ENCODE peak calls at places on chromosomes 13 and 19, in five cellular contexts. L, R, P, V and T are unnamed samples.

GRCh38 chr19:52936151-52936957 is 13.1 kb upstream of the ZNF888 start:
- DNase-seq in R (no peak), P (no peak), V (no peak), L (no peak), T (no peak)

GRCh38 chr19:28425431-28425931 is 787.5 kb downstream of the UQCRFS1 start:
- DNase-seq in P (no peak), L (no peak), V (no peak), R (no peak), T (no peak)

GRCh38 chr19:10207026-10207425 is 12.3 kb upstream of the DNMT1 start:
- DNase-seq in V (no peak), P (no peak), L (no peak), R (peak), T (no peak)

GRCh38 chr19:36198116-36198515 is 16.3 kb downstream of the ZNF565 start:
- DNase-seq in R (no peak), V (no peak), L (no peak), P (no peak), T (no peak)

GRCh38 chr19:53019684-53020083 is 6.0 kb downstream of the ERVV-1 start:
- DNase-seq in L (no peak), P (peak), V (no peak), R (no peak), T (no peak)

GRCh38 chr13:93861818-93862217 is 617.7 kb downstream of the DCT start:
- DNase-seq in V (no peak), R (peak), P (peak), L (no peak), T (peak)

GRCh38 chr13:27170221-27170520 is 1.4 kb downstream of the USP12 start:
- DNase-seq in V (no peak), L (no peak), P (no peak), R (peak), T (peak)

GRCh38 chr19:13537454-13537853 is 31.2 kb upstream of the CACNA1A start:
- DNase-seq in P (no peak), L (no peak), R (no peak), V (no peak), T (peak)

GRCh38 chr19:50662442-50663279 is 13.4 kb downstream of the C19orf81 start:
- DNase-seq in P (no peak), R (no peak), L (no peak), V (no peak), T (no peak)

GRCh38 chr13:27857271-27857670 is 62.5 kb upstream of the PDX1 start:
- DNase-seq in V (no peak), P (no peak), L (no peak), R (no peak), T (peak)

GRCh38 chr19:46839752-46840151 is 10.9 kb downstream of the AP2S1 start:
- DNase-seq in V (peak), L (no peak), P (no peak), R (peak), T (no peak)

GRCh38 chr13:114017966-114018365 is 44.1 kb upstream of the C13orf46 start:
- DNase-seq in P (no peak), V (no peak), L (no peak), R (no peak), T (no peak)

GRCh38 chr19:48896191-48896720 is 2.3 kb downstream of the TULP2 start:
- DNase-seq in P (peak), L (no peak), V (peak), R (no peak), T (peak)

GRCh38 chr19:30430206-30430734 is 58.1 kb downstream of the ZNF536 start:
- DNase-seq in V (no peak), R (no peak), L (no peak), P (no peak), T (no peak)

GRCh38 chr13:99908129-99908805 is 63.3 kb downstream of the ZIC5 start:
- DNase-seq in R (no peak), V (no peak), P (no peak), L (no peak), T (no peak)

GRCh38 chr13:24892844-24893243 is 128.9 kb downstream of the RNF17 start:
- DNase-seq in P (no peak), L (no peak), R (no peak), V (no peak), T (no peak)

GRCh38 chr13:41842029-41842428 is 118.9 kb downstream of the VWA8 start:
- DNase-seq in P (peak), V (no peak), R (no peak), L (no peak), T (peak)

GRCh38 chr19:50703915-50704548 is 15.6 kb downstream of the SHANK1 start:
- DNase-seq in V (no peak), P (peak), R (no peak), L (no peak), T (peak)

GRCh38 chr19:47231215-47232054 is 436 bp upstream of the BBC3 start:
- DNase-seq in V (peak), R (peak), L (peak), P (peak), T (peak)

GRCh38 chr19:33477781-33478180 is 43.8 kb downstream of the PEPD start:
- DNase-seq in R (no peak), P (no peak), V (no peak), L (no peak), T (no peak)

GRCh38 chr19:53868892-53869804 is 1.5 kb downstream of the MYADM start:
- DNase-seq in R (peak), P (peak), L (peak), V (peak), T (peak)

GRCh38 chr13:71274923-71275593 is 591.9 kb downstream of the DACH1 start:
- DNase-seq in P (no peak), R (no peak), V (no peak), L (no peak), T (no peak)

GRCh38 chr19:55605637-55606470 is at the start of gene ZNF865:
- DNase-seq in L (peak), P (peak), V (peak), R (peak), T (peak)

GRCh38 chr13:110109910-110110309 is 197.0 kb downstream of the COL4A1 start:
- DNase-seq in V (no peak), P (peak), L (no peak), R (peak), T (no peak)

GRCh38 chr13:100338265-100338664 is 249.4 kb downstream of the PCCA start:
- DNase-seq in P (no peak), L (no peak), V (no peak), R (no peak), T (no peak)

GRCh38 chr19:23823952-23824389 is 65.3 kb upstream of the ZNF681 start:
- DNase-seq in V (peak), P (peak), L (no peak), R (no peak), T (peak)

GRCh38 chr19:17997969-17998826 is 9.8 kb upstream of the ARRDC2 start:
- DNase-seq in R (peak), P (no peak), V (no peak), L (no peak), T (no peak)
- TF ChIP-seq CTCF in R (no peak), P (no peak), V (no peak), L (no peak), T (peak)

DNA sequence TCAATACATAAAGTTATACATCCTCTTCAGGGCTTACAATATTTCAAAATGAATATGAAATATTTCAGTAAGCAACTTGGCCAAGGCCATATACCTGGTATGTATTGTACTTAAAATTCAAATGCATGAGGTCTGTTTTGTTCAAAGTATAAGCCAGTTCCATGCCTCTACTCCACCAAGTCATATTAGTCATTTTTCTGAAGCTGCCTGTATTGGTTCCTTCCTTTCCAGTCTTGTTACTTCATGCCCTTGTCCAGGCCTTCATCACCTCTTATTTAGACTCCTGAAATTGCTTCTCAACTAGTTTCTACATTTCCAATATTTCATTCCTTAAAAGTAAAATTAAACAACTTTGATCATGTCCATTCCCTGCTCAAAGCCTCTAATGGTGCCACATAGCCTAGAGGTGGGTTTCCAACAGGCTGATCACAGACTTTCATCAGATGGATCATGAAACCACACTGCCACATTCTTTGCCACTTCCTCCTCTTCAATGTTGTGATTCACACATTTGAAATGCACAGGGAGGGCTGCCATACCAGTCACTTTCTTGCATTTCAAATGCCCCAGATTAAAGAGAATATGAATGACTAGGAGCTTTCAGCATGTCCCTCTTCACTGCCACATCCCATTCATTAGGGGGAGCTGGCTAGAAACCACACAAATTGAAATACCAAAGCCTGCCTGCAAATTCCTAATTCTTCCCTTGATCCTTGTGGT is 424.1 kb upstream of the DACH1 start:
- DNase-seq in R (no peak), P (no peak), V (no peak), L (no peak), T (no peak)
- H3K4me3 ChIP-seq in R (no peak), P (no peak), V (no peak), L (no peak), T (no peak)

GRCh38 chr19:17348700-17349099 is 11.3 kb downstream of the GTPBP3 start:
- DNase-seq in R (peak), L (no peak), V (peak), P (no peak), T (peak)

GRCh38 chr19:17347361-17347760 is 10.0 kb downstream of the GTPBP3 start:
- DNase-seq in R (peak), L (no peak), P (no peak), V (no peak), T (no peak)

GRCh38 chr19:17346109-17346671 is 8.8 kb downstream of the GTPBP3 start:
- DNase-seq in V (peak), L (peak), P (peak), R (peak), T (peak)

GRCh38 chr19:17351815-17352435 is 14.6 kb downstream of the GTPBP3 start:
- DNase-seq in P (no peak), V (no peak), R (peak), L (no peak), T (no peak)

GRCh38 chr19:17347877-17348276 is 10.5 kb downstream of the GTPBP3 start:
- DNase-seq in P (no peak), V (no peak), R (peak), L (no peak), T (no peak)
- H3K27ac ChIP-seq in P (no peak), V (no peak), R (no peak), L (no peak), T (no peak)

GRCh38 chr13:57988276-57988675 is 356.7 kb downstream of the PCDH17 start:
- DNase-seq in V (no peak), R (no peak), L (no peak), P (no peak), T (no peak)

GRCh38 chr13:57982782-57983181 is 351.2 kb downstream of the PCDH17 start:
- DNase-seq in L (no peak), V (no peak), R (no peak), P (no peak), T (no peak)
- TF ChIP-seq CTCF in L (no peak), V (no peak), R (no peak), P (no peak), T (no peak)

GRCh38 chr13:33194820-33195692 is 90.5 kb downstream of the STARD13 start:
- DNase-seq in R (no peak), P (no peak), L (no peak), V (peak), T (peak)
- H3K4me3 ChIP-seq in R (peak), P (no peak), L (no peak), V (peak), T (peak)

DNA sequence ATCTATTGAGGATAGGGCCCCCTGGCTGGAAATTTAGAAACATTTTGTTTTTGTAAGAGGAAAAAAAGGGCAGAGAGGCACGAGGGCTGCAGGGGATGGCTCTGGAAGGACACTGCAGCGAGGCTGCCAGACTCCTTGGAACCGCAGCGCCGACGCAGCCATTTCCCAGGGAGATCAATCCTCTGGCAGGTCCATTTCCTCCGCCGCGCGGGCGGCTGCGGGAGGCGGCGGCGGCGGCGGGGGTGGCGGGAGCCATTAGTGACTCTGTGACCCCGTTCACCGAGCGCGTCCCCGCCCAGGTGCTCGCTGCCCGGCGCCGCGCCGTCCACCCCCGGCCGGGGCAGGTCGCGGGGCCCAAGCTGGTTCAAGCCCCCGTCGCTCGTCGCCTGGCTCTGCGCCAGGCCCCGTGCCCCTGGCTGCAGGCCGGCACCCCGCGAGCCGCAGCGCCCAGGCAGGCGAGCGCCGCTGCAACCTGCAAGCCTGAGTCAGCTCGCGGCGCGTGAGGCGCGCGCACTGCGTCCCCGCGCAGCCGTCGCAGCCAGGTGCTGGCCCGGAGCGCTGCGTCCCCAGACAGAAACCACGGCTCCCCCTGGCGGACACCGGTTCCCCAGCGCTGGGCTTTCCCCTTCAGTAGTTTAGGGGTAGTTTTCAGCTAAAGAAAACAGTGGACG is 192.6 kb downstream of the KATNAL1 start:
- DNase-seq in R (peak), V (peak), L (peak), P (peak), T (peak)
- H3K27ac ChIP-seq in R (no peak), V (no peak), L (no peak), P (peak), T (peak)

GRCh38 chr13:48647625-48648024 is 6.1 kb upstream of the CYSLTR2 start:
- DNase-seq in R (no peak), V (no peak), P (no peak), L (no peak), T (no peak)
- TF ChIP-seq CTCF in R (no peak), V (no peak), P (no peak), L (no peak), T (no peak)

GRCh38 chr19:38765214-38765613 is 8.1 kb downstream of the LGALS7 start:
- DNase-seq in V (no peak), P (no peak), R (no peak), L (no peak), T (no peak)

GRCh38 chr19:38766276-38767047 is 6.9 kb downstream of the LGALS7 start:
- DNase-seq in V (no peak), R (peak), P (no peak), L (no peak), T (no peak)

GRCh38 chr19:38774181-38774950 is 1.0 kb upstream of the LGALS7 start:
- DNase-seq in R (peak), P (no peak), V (no peak), L (no peak), T (no peak)

GRCh38 chr19:38773469-38774177 is at the start of gene LGALS7:
- DNase-seq in L (no peak), V (no peak), P (no peak), R (peak), T (no peak)

GRCh38 chr19:38769635-38770211 is 3.6 kb downstream of the LGALS7 start:
- DNase-seq in L (peak), P (peak), R (peak), V (peak), T (peak)
- H3K4me3 ChIP-seq in L (peak), P (no peak), R (peak), V (no peak), T (peak)

GRCh38 chr13:34816543-34816942 is 125.5 kb upstream of the NBEA start:
- DNase-seq in R (no peak), P (no peak), L (no peak), V (no peak), T (no peak)

GRCh38 chr13:34822681-34823080 is 119.4 kb upstream of the NBEA start:
- DNase-seq in L (no peak), R (no peak), V (no peak), P (no peak), T (no peak)

GRCh38 chr13:34816118-34816517 is 126.0 kb upstream of the NBEA start:
- DNase-seq in V (no peak), R (no peak), L (no peak), P (no peak), T (no peak)

DNA sequence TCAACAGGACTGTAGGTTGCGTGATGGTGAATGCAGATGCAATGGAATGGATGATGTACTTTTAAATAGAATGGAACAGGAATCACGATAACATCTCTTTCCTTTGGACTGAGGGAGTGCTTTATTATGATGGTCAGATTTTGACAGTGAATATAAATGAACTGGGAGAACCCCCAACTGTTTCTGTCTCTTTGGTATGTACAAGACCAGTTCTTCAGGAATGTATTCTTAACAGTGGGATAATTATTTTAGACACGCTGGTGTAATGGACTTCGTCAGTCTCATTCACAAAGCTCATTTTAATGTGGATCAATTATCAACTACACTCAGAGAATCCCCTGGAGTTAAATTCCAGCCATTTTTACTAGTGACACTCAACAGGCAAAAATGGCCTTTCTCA is 124.8 kb upstream of the NBEA start:
- DNase-seq in V (no peak), L (no peak), P (no peak), R (no peak), T (peak)
- H3K27ac ChIP-seq in V (no peak), L (no peak), P (no peak), R (no peak), T (no peak)

GRCh38 chr13:60155978-60156377 is 7.8 kb downstream of the DIAPH3 start:
- DNase-seq in R (peak), P (no peak), L (no peak), V (no peak), T (peak)
- TF ChIP-seq CTCF in R (no peak), P (no peak), L (no peak), V (no peak), T (no peak)